ENCODE peak calls at places on chromosome 5, in nine cellular contexts. One of them, this sample, is unnamed.

GRCh38 chr5:135133698-135134515 is 99.9 kb upstream of the PITX1 start:
- DNase-seq in RPMI7951: peak
- DNase-seq in heart left ventricle: no peak
- DNase-seq in upper lobe of right lung: no peak
- DNase-seq in ACHN: no peak
- DNase-seq in NCI-H82: no peak
- DNase-seq in T-cell: no peak
- DNase-seq in T-helper 1 cell: no peak
- DNase-seq in GDM1: no peak
- DNase-seq in this sample: no peak

GRCh38 chr5:177588413-177588909 is 3.5 kb upstream of the TMED9 start:
- DNase-seq in T-cell: no peak
- DNase-seq in RPMI7951: no peak
- DNase-seq in upper lobe of right lung: no peak
- DNase-seq in ACHN: no peak
- DNase-seq in T-helper 1 cell: no peak
- DNase-seq in GDM1: no peak
- DNase-seq in NCI-H82: no peak
- DNase-seq in heart left ventricle: no peak
- DNase-seq in this sample: no peak

GRCh38 chr5:155332618-155333017 is 319.1 kb downstream of the KIF4B start:
- DNase-seq in upper lobe of right lung: no peak
- DNase-seq in GDM1: no peak
- DNase-seq in ACHN: no peak
- DNase-seq in heart left ventricle: peak
- DNase-seq in T-cell: no peak
- DNase-seq in T-helper 1 cell: no peak
- DNase-seq in NCI-H82: no peak
- DNase-seq in RPMI7951: no peak
- DNase-seq in this sample: no peak

GRCh38 chr5:118989816-118990215 is 1.5 kb upstream of the DTWD2 start:
- DNase-seq in heart left ventricle: no peak
- DNase-seq in T-helper 1 cell: no peak
- DNase-seq in upper lobe of right lung: no peak
- DNase-seq in ACHN: no peak
- DNase-seq in NCI-H82: no peak
- DNase-seq in T-cell: no peak
- DNase-seq in RPMI7951: no peak
- DNase-seq in GDM1: no peak
- DNase-seq in this sample: no peak

GRCh38 chr5:6107675-6108539 is 270.4 kb downstream of the MED10 start:
- DNase-seq in T-cell: no peak
- DNase-seq in GDM1: no peak
- DNase-seq in heart left ventricle: no peak
- DNase-seq in T-helper 1 cell: no peak
- DNase-seq in ACHN: no peak
- DNase-seq in RPMI7951: no peak
- DNase-seq in NCI-H82: no peak
- DNase-seq in upper lobe of right lung: no peak
- DNase-seq in this sample: no peak

GRCh38 chr5:123180178-123180577 is 91.1 kb downstream of the PRDM6 start:
- DNase-seq in ACHN: no peak
- DNase-seq in upper lobe of right lung: no peak
- DNase-seq in NCI-H82: peak
- DNase-seq in RPMI7951: peak
- DNase-seq in T-helper 1 cell: no peak
- DNase-seq in heart left ventricle: peak
- DNase-seq in GDM1: no peak
- DNase-seq in T-cell: no peak
- DNase-seq in this sample: no peak

GRCh38 chr5:64807505-64807904 is 38.8 kb downstream of the CWC27 start:
- DNase-seq in T-cell: no peak
- DNase-seq in NCI-H82: no peak
- DNase-seq in GDM1: no peak
- DNase-seq in heart left ventricle: no peak
- DNase-seq in RPMI7951: no peak
- DNase-seq in T-helper 1 cell: no peak
- DNase-seq in upper lobe of right lung: no peak
- DNase-seq in ACHN: no peak
- DNase-seq in this sample: no peak

GRCh38 chr5:154885438-154885837 is 27.0 kb downstream of the CNOT8 start:
- DNase-seq in GDM1: no peak
- DNase-seq in T-helper 1 cell: no peak
- DNase-seq in heart left ventricle: no peak
- DNase-seq in NCI-H82: no peak
- DNase-seq in RPMI7951: no peak
- DNase-seq in ACHN: no peak
- DNase-seq in T-cell: no peak
- DNase-seq in upper lobe of right lung: no peak
- DNase-seq in this sample: no peak

GRCh38 chr5:98791110-98791509 is 17.6 kb downstream of the RGMB start:
- DNase-seq in upper lobe of right lung: no peak
- DNase-seq in NCI-H82: no peak
- DNase-seq in T-cell: no peak
- DNase-seq in RPMI7951: no peak
- DNase-seq in ACHN: no peak
- DNase-seq in GDM1: no peak
- DNase-seq in heart left ventricle: no peak
- DNase-seq in T-helper 1 cell: no peak
- DNase-seq in this sample: peak

GRCh38 chr5:157659886-157660660 is 7.8 kb upstream of the SOX30 start:
- DNase-seq in NCI-H82: no peak
- DNase-seq in GDM1: no peak
- DNase-seq in upper lobe of right lung: no peak
- DNase-seq in ACHN: no peak
- DNase-seq in RPMI7951: no peak
- DNase-seq in heart left ventricle: no peak
- DNase-seq in T-cell: no peak
- DNase-seq in T-helper 1 cell: no peak
- DNase-seq in this sample: no peak

GRCh38 chr5:1799110-1799601 is 481 bp downstream of the MRPL36 start:
- DNase-seq in T-helper 1 cell: peak
- DNase-seq in ACHN: peak
- DNase-seq in GDM1: no peak
- DNase-seq in RPMI7951: peak
- DNase-seq in heart left ventricle: no peak
- DNase-seq in T-cell: no peak
- DNase-seq in upper lobe of right lung: no peak
- DNase-seq in NCI-H82: peak
- DNase-seq in this sample: peak

GRCh38 chr5:79503794-79504495 is 10.0 kb downstream of the HOMER1 start:
- DNase-seq in T-cell: no peak
- DNase-seq in T-helper 1 cell: no peak
- DNase-seq in NCI-H82: no peak
- DNase-seq in RPMI7951: no peak
- DNase-seq in GDM1: no peak
- DNase-seq in upper lobe of right lung: no peak
- DNase-seq in ACHN: no peak
- DNase-seq in heart left ventricle: no peak
- DNase-seq in this sample: no peak

GRCh38 chr5:88660947-88661869 is 221.8 kb downstream of the MEF2C start:
- DNase-seq in NCI-H82: peak
- DNase-seq in RPMI7951: peak
- DNase-seq in heart left ventricle: peak
- DNase-seq in GDM1: no peak
- DNase-seq in T-helper 1 cell: no peak
- DNase-seq in upper lobe of right lung: peak
- DNase-seq in T-cell: no peak
- DNase-seq in ACHN: peak
- DNase-seq in this sample: peak

GRCh38 chr5:153974131-153974812 is 64.4 kb downstream of the FAM114A2 start:
- DNase-seq in upper lobe of right lung: no peak
- DNase-seq in NCI-H82: peak
- DNase-seq in RPMI7951: peak
- DNase-seq in heart left ventricle: no peak
- DNase-seq in T-cell: peak
- DNase-seq in ACHN: peak
- DNase-seq in GDM1: peak
- DNase-seq in T-helper 1 cell: peak
- DNase-seq in this sample: peak

GRCh38 chr5:143404416-143405062 is 1.1 kb upstream of the NR3C1 start:
- DNase-seq in GDM1: peak
- DNase-seq in upper lobe of right lung: peak
- DNase-seq in ACHN: peak
- DNase-seq in NCI-H82: peak
- DNase-seq in RPMI7951: peak
- DNase-seq in heart left ventricle: peak
- DNase-seq in T-helper 1 cell: peak
- DNase-seq in T-cell: peak
- DNase-seq in this sample: peak

GRCh38 chr5:151692312-151692711 is 5.6 kb upstream of the SPARC start:
- DNase-seq in upper lobe of right lung: no peak
- DNase-seq in GDM1: no peak
- DNase-seq in NCI-H82: no peak
- DNase-seq in heart left ventricle: no peak
- DNase-seq in RPMI7951: peak
- DNase-seq in T-helper 1 cell: no peak
- DNase-seq in ACHN: no peak
- DNase-seq in T-cell: no peak
- DNase-seq in this sample: no peak

GRCh38 chr5:144634138-144634537 is 463.5 kb downstream of the KCTD16 start:
- DNase-seq in RPMI7951: no peak
- DNase-seq in heart left ventricle: no peak
- DNase-seq in T-cell: no peak
- DNase-seq in ACHN: no peak
- DNase-seq in upper lobe of right lung: no peak
- DNase-seq in T-helper 1 cell: no peak
- DNase-seq in GDM1: no peak
- DNase-seq in NCI-H82: no peak
- DNase-seq in this sample: no peak

GRCh38 chr5:108028883-108029282 is 353.0 kb downstream of the FBXL17 start:
- DNase-seq in RPMI7951: no peak
- DNase-seq in GDM1: no peak
- DNase-seq in upper lobe of right lung: no peak
- DNase-seq in ACHN: no peak
- DNase-seq in T-cell: no peak
- DNase-seq in NCI-H82: no peak
- DNase-seq in heart left ventricle: no peak
- DNase-seq in T-helper 1 cell: no peak
- DNase-seq in this sample: no peak

GRCh38 chr5:95973793-95974325 is 12.2 kb upstream of the ELL2 start:
- DNase-seq in ACHN: no peak
- DNase-seq in GDM1: no peak
- DNase-seq in NCI-H82: no peak
- DNase-seq in upper lobe of right lung: no peak
- DNase-seq in heart left ventricle: no peak
- DNase-seq in T-helper 1 cell: no peak
- DNase-seq in RPMI7951: peak
- DNase-seq in T-cell: peak
- DNase-seq in this sample: peak

GRCh38 chr5:156677963-156678362 is 172.1 kb upstream of the PPP1R2B start:
- DNase-seq in ACHN: no peak
- DNase-seq in NCI-H82: no peak
- DNase-seq in GDM1: no peak
- DNase-seq in upper lobe of right lung: no peak
- DNase-seq in T-cell: no peak
- DNase-seq in T-helper 1 cell: no peak
- DNase-seq in RPMI7951: no peak
- DNase-seq in heart left ventricle: peak
- DNase-seq in this sample: no peak